ENCODE peak calls at places on chromosomes 2 and 18, in six cellular contexts. O is MCF 10A, B is tibial nerve, M is A549, P is brain microvascular endothelial cell, Z is body of pancreas. R is an unnamed sample.

GRCh38 chr2:224263571-224264043 is 138.3 kb downstream of the FAM124B start:
- DNase-seq in O (no peak), Z (no peak), P (peak; percentile 32), B (no peak), M (no peak), R (no peak)

GRCh38 chr2:20241973-20242726 is 17.2 kb upstream of the SDC1 start:
- DNase-seq in Z (no peak), M (peak; percentile 50), P (no peak), B (no peak), O (no peak), R (no peak)

GRCh38 chr2:118269408-118270051 is 181.3 kb downstream of the INSIG2 start:
- DNase-seq in B (no peak), P (no peak), O (peak; percentile 55), Z (no peak), M (no peak), R (no peak)

GRCh38 chr18:23283933-23284430 is 148.7 kb downstream of the CABLES1 start:
- DNase-seq in P (peak; percentile 47), B (no peak), Z (no peak), O (peak; percentile 59), M (peak; percentile 33), R (no peak)

GRCh38 chr2:226873051-226873620 is 37.3 kb downstream of the RHBDD1 start:
- DNase-seq in P (peak; percentile 31), O (no peak), M (no peak), Z (no peak), B (no peak), R (no peak)

GRCh38 chr2:53460347-53460746 is 307.3 kb upstream of the CHAC2 start:
- DNase-seq in M (no peak), Z (peak; percentile 40), P (no peak), O (peak; percentile 89), B (no peak), R (peak; percentile 50)

GRCh38 chr2:144703852-144704324 is 184.0 kb upstream of the ZEB2 start:
- DNase-seq in P (peak; percentile 52), M (peak; percentile 19), O (peak; percentile 92), Z (no peak), B (peak; percentile 13), R (no peak)

GRCh38 chr2:99948010-99948409 is 194.4 kb downstream of the AFF3 start:
- DNase-seq in P (no peak), B (no peak), O (no peak), M (no peak), Z (no peak), R (no peak)

GRCh38 chr2:36805635-36806224 is 109.2 kb downstream of the VIT start:
- DNase-seq in M (no peak), B (no peak), Z (no peak), O (no peak), P (no peak), R (no peak)

GRCh38 chr2:159290289-159290907 is 3.9 kb upstream of the WDSUB1 start:
- DNase-seq in M (peak; percentile 38), O (peak; percentile 88), B (no peak), Z (no peak), P (peak; percentile 92), R (no peak)
- TF ChIP-seq CTCF in M (peak; percentile 27), O (no peak), B (no peak), Z (no peak), P (peak; percentile 45), R (no peak)

GRCh38 chr2:76958749-76959148 is 563.4 kb downstream of the LRRTM4 start:
- DNase-seq in B (no peak), M (no peak), Z (no peak), O (peak; percentile 50), P (no peak), R (no peak)

DNA sequence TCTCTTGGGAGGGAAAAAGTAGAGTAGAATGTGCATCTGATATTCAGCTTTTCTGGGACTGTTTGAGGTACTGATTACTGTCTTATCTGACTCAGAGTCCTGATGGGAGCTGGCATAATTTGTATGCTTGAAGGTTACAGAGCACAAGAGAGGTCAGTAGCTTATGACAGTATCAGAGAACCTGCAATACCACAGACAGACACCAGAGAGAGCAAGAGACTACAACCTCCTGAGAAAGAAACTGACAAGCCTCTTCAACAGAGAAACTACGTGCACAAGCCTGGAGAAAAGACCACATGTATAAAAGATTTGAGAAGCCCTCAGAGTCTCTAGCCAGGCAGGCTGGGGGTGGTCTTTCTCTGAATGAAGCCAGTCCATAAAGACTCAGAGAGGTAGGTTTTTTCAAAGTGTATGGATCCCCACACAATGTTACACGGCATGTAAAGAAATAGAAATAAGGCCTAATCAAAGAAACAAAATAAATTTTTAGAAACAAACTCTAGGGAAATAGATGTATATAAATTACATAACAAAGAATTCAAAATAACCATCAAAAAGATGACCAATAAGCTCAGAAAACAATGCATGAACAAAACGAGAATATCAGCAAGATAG is 568.3 kb downstream of the LRRTM4 start:
- DNase-seq in Z (peak; percentile 43), B (no peak), O (peak; percentile 68), M (no peak), P (peak; percentile 11), R (no peak)
- TF ChIP-seq CTCF in Z (peak; percentile 67), B (peak; percentile 67), O (peak; percentile 89), M (peak; percentile 22), P (peak; percentile 75), R (peak; percentile 32)

GRCh38 chr2:235433860-235434259 is 60.0 kb upstream of the AGAP1 start:
- DNase-seq in Z (peak; percentile 73), B (peak; percentile 26), M (no peak), P (peak; percentile 5), O (peak; percentile 31), R (no peak)
- TF ChIP-seq CTCF in Z (no peak), B (no peak), M (no peak), P (no peak), O (no peak), R (no peak)

DNA sequence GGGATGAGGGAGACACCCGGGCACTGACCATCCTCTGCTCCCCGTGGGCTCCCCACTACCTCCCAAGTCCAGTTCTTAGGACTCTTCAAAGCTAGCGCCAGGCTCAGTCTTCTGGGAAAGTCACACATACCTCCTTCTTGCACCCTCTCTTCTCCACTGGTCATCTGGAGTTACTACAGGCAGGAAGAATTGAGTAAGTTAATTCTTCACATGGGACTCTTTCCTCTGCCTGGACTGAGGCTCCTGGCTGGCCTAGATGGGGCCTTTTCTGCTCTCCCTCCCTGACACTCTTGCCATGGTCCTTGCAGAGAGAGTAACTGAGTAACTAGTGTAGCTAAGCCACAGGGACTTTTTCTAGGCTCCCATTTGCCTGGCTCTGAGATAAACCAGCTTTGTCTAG is 96.5 kb upstream of the CELF4 start:
- DNase-seq in O (no peak), P (no peak), B (no peak), M (no peak), Z (no peak), R (no peak)
- TF ChIP-seq CTCF in O (no peak), P (no peak), B (no peak), M (no peak), Z (no peak), R (no peak)

GRCh38 chr2:202054716-202055115 is 18.3 kb upstream of the KIAA2012 start:
- DNase-seq in B (no peak), M (no peak), O (no peak), P (no peak), Z (no peak), R (no peak)

GRCh38 chr2:202051499-202052161 is 18.0 kb downstream of the FZD7 start:
- DNase-seq in M (no peak), Z (no peak), P (no peak), O (no peak), B (no peak), R (no peak)

GRCh38 chr2:202060218-202060617 is 12.8 kb upstream of the KIAA2012 start:
- DNase-seq in M (no peak), Z (no peak), O (no peak), P (no peak), B (no peak), R (no peak)

GRCh38 chr2:202052235-202052634 is 18.6 kb downstream of the FZD7 start:
- DNase-seq in B (no peak), O (no peak), Z (no peak), P (no peak), M (no peak), R (no peak)

GRCh38 chr2:202056611-202057010 is 16.4 kb upstream of the KIAA2012 start:
- DNase-seq in O (peak; percentile 17), M (no peak), Z (no peak), B (no peak), P (peak; percentile 32), R (no peak)
- TF ChIP-seq CTCF in O (peak; percentile 27), M (peak; percentile 40), Z (no peak), B (no peak), P (peak; percentile 67), R (no peak)

DNA sequence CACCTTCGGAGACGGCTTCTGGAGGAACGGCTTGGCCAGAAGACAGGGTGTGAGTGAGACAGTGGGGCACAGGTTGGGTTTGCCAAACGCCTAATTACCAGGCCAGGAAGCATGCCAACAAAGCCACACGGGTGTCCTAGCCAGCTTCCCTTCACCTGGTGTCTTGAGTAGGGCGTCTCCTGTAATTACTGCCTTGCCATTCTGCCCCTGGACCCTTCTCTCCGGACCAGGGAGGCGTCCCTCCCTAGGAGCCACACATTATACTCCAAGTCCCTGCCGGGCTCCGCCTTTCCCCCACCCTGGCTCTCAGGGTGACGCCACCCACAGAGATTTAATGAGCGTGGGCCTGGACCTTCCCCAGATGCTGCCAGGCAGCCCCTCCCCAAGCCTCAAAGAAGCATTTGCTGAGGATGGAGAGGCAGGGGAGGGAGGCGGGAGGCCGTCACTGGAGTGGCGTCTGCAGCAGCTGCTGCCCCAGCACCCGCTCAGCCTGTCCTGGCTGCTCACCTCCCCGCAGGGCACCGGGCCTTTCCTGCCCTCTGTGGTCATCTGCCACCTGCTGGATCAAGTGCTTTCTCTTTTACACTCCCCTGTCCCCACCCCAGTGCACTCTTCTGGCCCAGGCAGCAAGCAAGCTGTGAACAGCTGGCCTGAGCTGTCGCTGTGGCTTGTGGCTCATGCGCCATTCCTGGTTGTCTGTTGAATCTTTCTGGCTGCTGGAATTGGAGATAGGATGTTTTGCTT is 20.7 kb downstream of the FOSL2 start:
- DNase-seq in O (no peak), Z (no peak), P (no peak), M (no peak), B (no peak), R (peak; percentile 66)
- TF ChIP-seq CTCF in O (no peak), Z (no peak), P (peak; percentile 45), M (no peak), B (no peak), R (no peak)

R was measured in mucosa of descending colon.